ENCODE peak calls at places on chromosome 11, in five cellular contexts. F is A549, N is kidney epithelial cell, V is HFF-Myc, D is gastrocnemius medialis. X is an unnamed sample.

GRCh38 chr11:93921695-93922468 is 71.5 kb upstream of the VSTM5 start:
- DNase-seq in D (no peak), V (peak; percentile 52), F (peak; percentile 30), N (no peak), X (no peak)

GRCh38 chr11:5233268-5233667 is 1.0 kb downstream of the HBD start:
- DNase-seq in F (no peak), V (no peak), D (no peak), N (no peak), X (no peak)

GRCh38 chr11:73566422-73566821 is 31.5 kb downstream of the FAM168A start:
- DNase-seq in D (no peak), F (no peak), N (no peak), V (no peak), X (no peak)

GRCh38 chr11:116207781-116208180 is 565.0 kb downstream of the BUD13 start:
- DNase-seq in N (no peak), D (no peak), V (no peak), F (no peak), X (no peak)

GRCh38 chr11:17267576-17267975 is 9.0 kb upstream of the NUCB2 start:
- DNase-seq in F (peak; percentile 86), D (no peak), N (peak; percentile 83), V (peak; percentile 44), X (no peak)

GRCh38 chr11:10272132-10272531 is 21.9 kb downstream of the SBF2 start:
- DNase-seq in V (no peak), D (no peak), F (no peak), N (no peak), X (no peak)

GRCh38 chr11:33598426-33599069 is 102.1 kb downstream of the C11orf91 start:
- DNase-seq in V (no peak), F (no peak), D (no peak), N (no peak), X (no peak)

GRCh38 chr11:76830639-76831312 is 29.9 kb upstream of the ACER3 start:
- DNase-seq in N (no peak), V (peak; percentile 24), D (no peak), F (no peak), X (no peak)

GRCh38 chr11:131824766-131825165 is 454.4 kb downstream of the NTM start:
- DNase-seq in N (no peak), D (no peak), F (no peak), V (no peak), X (no peak)

GRCh38 chr11:109425554-109425953 is 3.6 kb downstream of the C11orf87 start:
- DNase-seq in N (no peak), F (no peak), D (no peak), V (no peak), X (no peak)

GRCh38 chr11:64334764-64335741 is 5.0 kb upstream of the CCDC88B start:
- DNase-seq in N (peak; percentile 99), D (peak; percentile 81), F (peak; percentile 97), V (peak; percentile 65), X (peak; percentile 61)

GRCh38 chr11:37506516-37506915 is 908.5 kb upstream of the RAG2 start:
- DNase-seq in D (no peak), N (no peak), V (no peak), F (no peak), X (no peak)

GRCh38 chr11:33634291-33634834 is 66.3 kb downstream of the C11orf91 start:
- DNase-seq in D (no peak), V (no peak), F (peak; percentile 53), N (peak; percentile 32), X (no peak)

GRCh38 chr11:28366549-28367341 is 258.6 kb downstream of the METTL15 start:
- DNase-seq in D (no peak), N (no peak), V (no peak), F (no peak), X (no peak)

GRCh38 chr11:19892387-19892786 is 179.8 kb downstream of the NAV2 start:
- DNase-seq in N (no peak), F (peak; percentile 7), D (no peak), V (no peak), X (no peak)

GRCh38 chr11:48384670-48385069 is 18.4 kb upstream of the OR4C5 start:
- DNase-seq in F (no peak), D (no peak), V (no peak), N (no peak), X (no peak)

GRCh38 chr11:8683115-8683807 is 669 bp downstream of the RPL27A start:
- DNase-seq in D (no peak), N (no peak), V (no peak), F (no peak), X (no peak)

GRCh38 chr11:73225001-73225686 is 7.1 kb downstream of the P2RY2 start:
- DNase-seq in N (no peak), V (no peak), D (peak; percentile 11), F (no peak), X (no peak)

GRCh38 chr11:6608011-6608410 is 4.0 kb downstream of the TAF10 start:
- DNase-seq in F (no peak), D (no peak), V (no peak), N (no peak), X (no peak)

GRCh38 chr11:62193954-62194353 is 3.9 kb downstream of the SCGB1D1 start:
- DNase-seq in F (no peak), V (no peak), N (no peak), D (no peak), X (no peak)

DNA sequence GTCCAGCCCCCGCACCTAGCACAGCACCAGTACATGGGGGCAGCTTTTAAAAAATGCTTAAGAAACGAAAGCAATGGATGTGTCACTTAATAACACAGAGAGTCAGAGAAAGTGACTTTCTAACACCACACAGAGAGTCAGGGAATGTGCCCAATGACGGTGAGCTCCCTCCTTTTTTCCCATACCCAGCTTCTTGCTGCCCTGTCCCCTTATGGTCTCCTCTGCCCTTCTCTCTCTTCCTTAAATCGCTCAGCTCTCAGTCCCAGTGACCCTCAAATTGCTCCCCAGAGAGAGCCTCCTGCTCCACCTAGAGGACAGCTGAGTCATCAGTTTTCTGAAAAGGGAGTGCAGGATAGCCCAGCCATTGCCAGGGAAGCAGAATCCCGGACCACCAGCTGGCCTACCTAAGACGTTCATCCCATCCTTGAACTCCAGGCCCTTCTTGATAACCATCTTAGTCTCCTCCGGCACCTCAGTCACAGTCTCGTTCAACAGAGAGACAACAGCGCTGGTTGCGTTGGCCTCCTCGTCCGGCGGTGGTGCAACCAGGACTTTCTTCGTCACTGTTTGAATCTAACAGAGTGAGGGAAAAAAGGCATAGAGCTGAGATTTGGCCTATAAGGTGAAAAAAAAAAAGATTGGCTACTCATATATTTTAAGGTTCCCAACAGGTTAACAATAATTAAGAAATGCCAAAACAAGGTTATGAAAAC is 113.5 kb downstream of the SLC1A2 start:
- DNase-seq in V (no peak), F (peak; percentile 46), D (no peak), N (no peak), X (no peak)
- TF ChIP-seq CTCF in V (peak; percentile 64), F (peak; percentile 41), D (no peak), N (peak; percentile 78), X (no peak)

GRCh38 chr11:119691020-119691666 is 37.9 kb downstream of the NECTIN1 start:
- DNase-seq in F (no peak), N (no peak), D (no peak), V (no peak), X (no peak)
- TF ChIP-seq CTCF in F (no peak), N (no peak), D (no peak), V (no peak), X (no peak)

DNA sequence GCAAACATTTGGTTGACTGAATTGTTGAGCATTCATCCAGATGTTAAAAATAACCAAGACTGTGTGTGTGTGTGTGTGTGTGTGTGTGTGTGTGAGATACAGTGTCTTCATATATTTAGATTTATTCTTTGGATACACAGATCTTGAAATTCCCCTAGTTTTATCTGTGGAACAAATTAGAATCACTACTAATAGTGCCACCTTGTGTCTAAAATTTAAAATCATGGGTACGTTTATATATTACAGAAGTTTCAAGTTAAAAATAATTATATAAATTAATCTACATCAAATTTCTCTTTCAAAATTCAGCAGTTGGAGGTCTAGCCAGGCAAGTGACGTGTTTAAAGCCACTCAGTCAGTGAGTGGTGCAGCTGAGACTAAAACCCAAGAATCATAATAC is 1566.2 kb upstream of the TENM4 start:
- DNase-seq in D (no peak), V (no peak), N (no peak), F (no peak), X (no peak)
- TF ChIP-seq CTCF in D (no peak), V (no peak), N (peak; percentile 18), F (no peak), X (no peak)

GRCh38 chr11:856397-856796 is 13.7 kb downstream of the TSPAN4 start:
- DNase-seq in F (no peak), D (no peak), N (no peak), V (no peak), X (no peak)
- TF ChIP-seq CTCF in F (no peak), D (no peak), N (no peak), V (no peak), X (no peak)

GRCh38 chr11:103812680-103813079 is 223.8 kb upstream of the DDI1 start:
- DNase-seq in D (no peak), N (no peak), V (no peak), F (no peak), X (no peak)
- TF ChIP-seq CTCF in D (no peak), N (no peak), V (no peak), F (no peak), X (no peak)

GRCh38 chr11:125257185-125257584 is 92.6 kb downstream of the PKNOX2 start:
- DNase-seq in V (no peak), N (no peak), F (peak; percentile 13), D (no peak), X (no peak)
- TF ChIP-seq CTCF in V (peak; percentile 23), N (no peak), F (no peak), D (no peak), X (no peak)

DNA sequence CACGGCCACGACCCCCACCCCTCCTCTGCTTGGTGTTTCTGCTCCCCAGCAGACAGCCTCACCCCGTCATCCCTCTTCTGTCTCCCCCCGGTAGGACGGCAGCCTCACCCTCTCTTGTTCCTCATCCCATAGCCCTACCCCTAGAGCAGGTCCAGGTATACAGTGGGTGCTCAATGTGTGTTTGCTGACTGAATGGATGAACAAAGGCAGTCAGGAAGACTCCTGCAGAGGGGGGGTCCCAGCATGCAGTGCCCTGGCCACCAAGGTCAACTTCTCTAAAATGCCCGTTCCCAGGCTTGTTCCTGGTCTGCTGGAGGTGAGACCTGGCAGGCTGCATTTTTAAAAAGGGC is 34.7 kb upstream of the FADD start:
- DNase-seq in D (no peak), V (no peak), N (no peak), F (no peak), X (no peak)
- TF ChIP-seq CTCF in D (no peak), V (no peak), N (no peak), F (no peak), X (no peak)

DNA sequence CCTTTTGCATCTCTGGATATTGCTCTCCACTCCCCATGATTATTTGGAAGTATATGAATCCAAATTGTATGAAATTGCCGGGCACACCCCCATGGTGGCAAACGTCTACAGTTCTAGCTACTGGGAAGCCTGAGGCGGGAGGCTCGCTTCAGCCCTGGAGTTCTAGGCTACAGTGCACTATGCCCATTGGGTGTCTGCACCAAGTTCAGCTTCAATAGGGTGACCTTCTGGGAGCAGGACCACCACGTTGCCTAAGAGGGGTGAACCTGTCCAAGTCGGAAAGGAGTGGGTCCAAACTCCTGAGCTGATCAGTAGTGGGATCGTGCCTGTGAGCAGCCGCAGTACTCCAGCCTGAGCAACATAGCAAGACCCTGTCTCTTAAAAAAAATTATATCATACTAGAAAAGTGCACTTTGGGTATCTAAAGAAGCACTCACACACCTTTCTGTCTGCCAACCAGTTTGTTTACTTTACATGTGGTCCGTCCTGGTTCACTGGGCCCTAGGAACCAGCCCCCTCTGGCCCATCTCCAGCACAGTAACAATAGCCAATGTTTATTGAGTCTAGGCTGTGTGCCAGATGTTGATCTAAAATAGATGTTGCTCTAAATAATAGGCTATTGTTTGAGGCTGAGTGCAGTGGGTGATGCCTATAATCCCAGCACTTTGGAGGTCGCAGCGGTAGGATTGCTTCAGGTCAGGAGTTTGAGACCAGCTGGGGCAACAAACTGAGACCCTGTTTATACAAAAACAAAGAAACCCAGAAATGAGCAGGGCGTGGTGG is 16.4 kb upstream of the KAT5 start:
- DNase-seq in F (no peak), V (no peak), N (peak; percentile 32), D (no peak), X (no peak)
- TF ChIP-seq CTCF in F (no peak), V (no peak), N (no peak), D (no peak), X (no peak)